ENCODE peak calls at places on chromosomes 16 and 17, in six cellular contexts. One of them, this sample, is unnamed.

GRCh38 chr17:36722121-36722902 is 120.9 kb downstream of the MRM1 start:
- DNase-seq in psoas muscle: peak; percentile 72
- DNase-seq in type B pancreatic cell: no peak
- DNase-seq in B cell: peak; percentile 78
- DNase-seq in natural killer cell: peak; percentile 67
- DNase-seq in upper lobe of right lung: peak; percentile 83
- DNase-seq in this sample: peak; percentile 53

GRCh38 chr17:1089915-1090314 is 89.9 kb downstream of the ABR start:
- DNase-seq in psoas muscle: no peak
- DNase-seq in type B pancreatic cell: no peak
- DNase-seq in B cell: no peak
- DNase-seq in natural killer cell: no peak
- DNase-seq in upper lobe of right lung: peak; percentile 88
- DNase-seq in this sample: no peak

GRCh38 chr17:13594310-13594709 is 7.4 kb downstream of the HS3ST3A1 start:
- DNase-seq in psoas muscle: no peak
- DNase-seq in type B pancreatic cell: no peak
- DNase-seq in B cell: no peak
- DNase-seq in natural killer cell: no peak
- DNase-seq in upper lobe of right lung: no peak
- DNase-seq in this sample: no peak

GRCh38 chr17:1312261-1312870 is 32.9 kb downstream of the TRARG1 start:
- DNase-seq in psoas muscle: peak; percentile 36
- DNase-seq in type B pancreatic cell: no peak
- DNase-seq in B cell: no peak
- DNase-seq in natural killer cell: no peak
- DNase-seq in upper lobe of right lung: no peak
- DNase-seq in this sample: no peak

GRCh38 chr16:49542391-49542891 is 168.8 kb downstream of the C16orf78 start:
- DNase-seq in psoas muscle: peak; percentile 93
- DNase-seq in type B pancreatic cell: no peak
- DNase-seq in B cell: no peak
- DNase-seq in natural killer cell: no peak
- DNase-seq in upper lobe of right lung: no peak
- DNase-seq in this sample: no peak

GRCh38 chr16:56012479-56012811 is 137.3 kb upstream of the CES5A start:
- DNase-seq in psoas muscle: no peak
- DNase-seq in type B pancreatic cell: no peak
- DNase-seq in B cell: no peak
- DNase-seq in natural killer cell: no peak
- DNase-seq in upper lobe of right lung: no peak
- DNase-seq in this sample: no peak

GRCh38 chr16:71924710-71925109 is 29.4 kb downstream of the IST1 start:
- DNase-seq in psoas muscle: no peak
- DNase-seq in type B pancreatic cell: no peak
- DNase-seq in B cell: no peak
- DNase-seq in natural killer cell: no peak
- DNase-seq in upper lobe of right lung: no peak
- DNase-seq in this sample: no peak

GRCh38 chr17:50280801-50281441 is 6.7 kb downstream of the TMEM92 start:
- DNase-seq in psoas muscle: peak; percentile 24
- DNase-seq in type B pancreatic cell: no peak
- DNase-seq in B cell: no peak
- DNase-seq in natural killer cell: no peak
- DNase-seq in upper lobe of right lung: no peak
- DNase-seq in this sample: no peak

GRCh38 chr16:10308305-10309193 is 77.3 kb upstream of the ATF7IP2 start:
- DNase-seq in psoas muscle: no peak
- DNase-seq in type B pancreatic cell: no peak
- DNase-seq in B cell: no peak
- DNase-seq in natural killer cell: no peak
- DNase-seq in upper lobe of right lung: no peak
- DNase-seq in this sample: no peak

GRCh38 chr16:76854234-76854633 is 336.8 kb upstream of the MON1B start:
- DNase-seq in psoas muscle: no peak
- DNase-seq in type B pancreatic cell: no peak
- DNase-seq in B cell: no peak
- DNase-seq in natural killer cell: no peak
- DNase-seq in upper lobe of right lung: no peak
- DNase-seq in this sample: no peak

GRCh38 chr17:48024149-48025039 is 13.2 kb downstream of the COPZ2 start:
- DNase-seq in psoas muscle: peak; percentile 72
- DNase-seq in type B pancreatic cell: no peak
- DNase-seq in B cell: peak; percentile 64
- DNase-seq in natural killer cell: no peak
- DNase-seq in upper lobe of right lung: peak; percentile 90
- DNase-seq in this sample: peak; percentile 24

GRCh38 chr17:35141681-35142466 is at the start of gene NLE1:
- DNase-seq in psoas muscle: peak; percentile 92
- DNase-seq in type B pancreatic cell: peak; percentile 89
- DNase-seq in B cell: peak; percentile 87
- DNase-seq in natural killer cell: peak; percentile 83
- DNase-seq in upper lobe of right lung: peak; percentile 92
- DNase-seq in this sample: peak; percentile 85

GRCh38 chr16:19680972-19681371 is 37.1 kb downstream of the KNOP1 start:
- DNase-seq in psoas muscle: peak; percentile 59
- DNase-seq in type B pancreatic cell: no peak
- DNase-seq in B cell: no peak
- DNase-seq in natural killer cell: no peak
- DNase-seq in upper lobe of right lung: no peak
- DNase-seq in this sample: no peak

GRCh38 chr17:72618018-72618509 is 474.4 kb downstream of the SLC39A11 start:
- DNase-seq in psoas muscle: no peak
- DNase-seq in type B pancreatic cell: no peak
- DNase-seq in B cell: no peak
- DNase-seq in natural killer cell: no peak
- DNase-seq in upper lobe of right lung: no peak
- DNase-seq in this sample: peak; percentile 22

GRCh38 chr16:86611517-86611840 is 33.1 kb downstream of the FOXL1 start:
- DNase-seq in psoas muscle: no peak
- DNase-seq in type B pancreatic cell: no peak
- DNase-seq in B cell: no peak
- DNase-seq in natural killer cell: no peak
- DNase-seq in upper lobe of right lung: no peak
- DNase-seq in this sample: no peak

GRCh38 chr16:72910371-72910770 is 137.6 kb downstream of the ZFHX3 start:
- DNase-seq in psoas muscle: no peak
- DNase-seq in type B pancreatic cell: no peak
- DNase-seq in B cell: no peak
- DNase-seq in natural killer cell: no peak
- DNase-seq in upper lobe of right lung: no peak
- DNase-seq in this sample: no peak

GRCh38 chr16:12532871-12533610 is 270.6 kb downstream of the CPPED1 start:
- DNase-seq in psoas muscle: no peak
- DNase-seq in type B pancreatic cell: no peak
- DNase-seq in B cell: no peak
- DNase-seq in natural killer cell: peak; percentile 41
- DNase-seq in upper lobe of right lung: no peak
- DNase-seq in this sample: peak; percentile 30

GRCh38 chr16:12587646-12588277 is 215.9 kb downstream of the CPPED1 start:
- DNase-seq in psoas muscle: no peak
- DNase-seq in type B pancreatic cell: no peak
- DNase-seq in B cell: no peak
- DNase-seq in natural killer cell: no peak
- DNase-seq in upper lobe of right lung: no peak
- DNase-seq in this sample: no peak

GRCh38 chr17:8997994-8998628 is 23.2 kb upstream of the NTN1 start:
- DNase-seq in psoas muscle: peak; percentile 64
- DNase-seq in type B pancreatic cell: no peak
- DNase-seq in B cell: peak; percentile 89
- DNase-seq in natural killer cell: peak; percentile 79
- DNase-seq in upper lobe of right lung: peak; percentile 81
- DNase-seq in this sample: peak; percentile 61

GRCh38 chr16:48076455-48077012 is 79.3 kb downstream of the ABCC12 start:
- DNase-seq in psoas muscle: no peak
- DNase-seq in type B pancreatic cell: no peak
- DNase-seq in B cell: no peak
- DNase-seq in natural killer cell: no peak
- DNase-seq in upper lobe of right lung: no peak
- DNase-seq in this sample: no peak

GRCh38 chr17:42287305-42288077 is 807 bp upstream of the STAT5A start:
- DNase-seq in psoas muscle: peak; percentile 73
- DNase-seq in type B pancreatic cell: peak; percentile 60
- DNase-seq in B cell: no peak
- DNase-seq in natural killer cell: peak; percentile 46
- DNase-seq in upper lobe of right lung: peak; percentile 80
- DNase-seq in this sample: peak; percentile 25

GRCh38 chr16:31043898-31044481 is 10.6 kb downstream of the STX4 start:
- DNase-seq in psoas muscle: no peak
- DNase-seq in type B pancreatic cell: no peak
- DNase-seq in B cell: no peak
- DNase-seq in natural killer cell: no peak
- DNase-seq in upper lobe of right lung: no peak
- DNase-seq in this sample: no peak

GRCh38 chr16:50270510-50271147 is 4.3 kb downstream of the ADCY7 start:
- DNase-seq in psoas muscle: peak; percentile 33
- DNase-seq in type B pancreatic cell: no peak
- DNase-seq in B cell: no peak
- DNase-seq in natural killer cell: no peak
- DNase-seq in upper lobe of right lung: peak; percentile 73
- DNase-seq in this sample: no peak

GRCh38 chr17:61352408-61352770 is 47.3 kb upstream of the TBX2 start:
- DNase-seq in psoas muscle: no peak
- DNase-seq in type B pancreatic cell: no peak
- DNase-seq in B cell: no peak
- DNase-seq in natural killer cell: no peak
- DNase-seq in upper lobe of right lung: no peak
- DNase-seq in this sample: no peak

GRCh38 chr16:57941016-57941656 is 29.8 kb downstream of the CNGB1 start:
- DNase-seq in psoas muscle: no peak
- DNase-seq in type B pancreatic cell: no peak
- DNase-seq in B cell: no peak
- DNase-seq in natural killer cell: no peak
- DNase-seq in upper lobe of right lung: peak; percentile 90
- DNase-seq in this sample: no peak

GRCh38 chr16:75653926-75654325 is 6.4 kb downstream of the TERF2IP start:
- DNase-seq in psoas muscle: no peak
- DNase-seq in type B pancreatic cell: no peak
- DNase-seq in B cell: no peak
- DNase-seq in natural killer cell: no peak
- DNase-seq in upper lobe of right lung: no peak
- DNase-seq in this sample: no peak

GRCh38 chr17:71383111-71383510 is 737.7 kb upstream of the SOX9 start:
- DNase-seq in psoas muscle: no peak
- DNase-seq in type B pancreatic cell: no peak
- DNase-seq in B cell: no peak
- DNase-seq in natural killer cell: no peak
- DNase-seq in upper lobe of right lung: no peak
- DNase-seq in this sample: no peak

GRCh38 chr17:1484060-1484535 is 8.4 kb downstream of the MYO1C start:
- DNase-seq in psoas muscle: no peak
- DNase-seq in type B pancreatic cell: no peak
- DNase-seq in B cell: no peak
- DNase-seq in natural killer cell: no peak
- DNase-seq in upper lobe of right lung: no peak
- DNase-seq in this sample: no peak

GRCh38 chr16:11748404-11749254 is 6.0 kb upstream of the TXNDC11 start:
- DNase-seq in psoas muscle: no peak
- DNase-seq in type B pancreatic cell: no peak
- DNase-seq in B cell: no peak
- DNase-seq in natural killer cell: no peak
- DNase-seq in upper lobe of right lung: no peak
- DNase-seq in this sample: no peak

GRCh38 chr16:2856061-2856670 is 1.8 kb downstream of the PRSS22 start:
- DNase-seq in psoas muscle: peak; percentile 39
- DNase-seq in type B pancreatic cell: no peak
- DNase-seq in B cell: no peak
- DNase-seq in natural killer cell: no peak
- DNase-seq in upper lobe of right lung: no peak
- DNase-seq in this sample: no peak
- TF ChIP-seq CTCF in psoas muscle: no peak
- TF ChIP-seq CTCF in type B pancreatic cell: no peak
- TF ChIP-seq CTCF in B cell: no peak
- TF ChIP-seq CTCF in natural killer cell: no peak
- TF ChIP-seq CTCF in upper lobe of right lung: no peak
- TF ChIP-seq CTCF in this sample: no peak

GRCh38 chr16:2428787-2429036 is 535 bp upstream of the CCNF start:
- DNase-seq in psoas muscle: no peak
- DNase-seq in type B pancreatic cell: no peak
- DNase-seq in B cell: no peak
- DNase-seq in natural killer cell: no peak
- DNase-seq in upper lobe of right lung: no peak
- DNase-seq in this sample: no peak
- TF ChIP-seq CTCF in psoas muscle: no peak
- TF ChIP-seq CTCF in type B pancreatic cell: no peak
- TF ChIP-seq CTCF in B cell: no peak
- TF ChIP-seq CTCF in natural killer cell: no peak
- TF ChIP-seq CTCF in upper lobe of right lung: no peak
- TF ChIP-seq CTCF in this sample: no peak

GRCh38 chr16:23801387-23801786 is 34.4 kb upstream of the PRKCB start:
- DNase-seq in psoas muscle: peak; percentile 63
- DNase-seq in type B pancreatic cell: peak; percentile 75
- DNase-seq in B cell: peak; percentile 79
- DNase-seq in natural killer cell: peak; percentile 78
- DNase-seq in upper lobe of right lung: peak; percentile 86
- DNase-seq in this sample: peak; percentile 61

GRCh38 chr16:23807028-23807427 is 28.8 kb upstream of the PRKCB start:
- DNase-seq in psoas muscle: peak; percentile 53
- DNase-seq in type B pancreatic cell: no peak
- DNase-seq in B cell: peak; percentile 82
- DNase-seq in natural killer cell: no peak
- DNase-seq in upper lobe of right lung: no peak
- DNase-seq in this sample: no peak

GRCh38 chr16:23803591-23804123 is 32.1 kb upstream of the PRKCB start:
- DNase-seq in psoas muscle: peak; percentile 46
- DNase-seq in type B pancreatic cell: no peak
- DNase-seq in B cell: peak; percentile 77
- DNase-seq in natural killer cell: peak; percentile 57
- DNase-seq in upper lobe of right lung: peak; percentile 73
- DNase-seq in this sample: peak; percentile 62
- TF ChIP-seq CTCF in psoas muscle: no peak
- TF ChIP-seq CTCF in type B pancreatic cell: peak; percentile 65
- TF ChIP-seq CTCF in B cell: peak; percentile 76
- TF ChIP-seq CTCF in natural killer cell: peak; percentile 77
- TF ChIP-seq CTCF in upper lobe of right lung: peak; percentile 54
- TF ChIP-seq CTCF in this sample: peak; percentile 77

GRCh38 chr16:5024632-5025031 is 9.1 kb downstream of the NAGPA start:
- DNase-seq in psoas muscle: no peak
- DNase-seq in type B pancreatic cell: no peak
- DNase-seq in B cell: no peak
- DNase-seq in natural killer cell: no peak
- DNase-seq in upper lobe of right lung: no peak
- DNase-seq in this sample: no peak

GRCh38 chr16:5027086-5027485 is 6.6 kb downstream of the NAGPA start:
- DNase-seq in psoas muscle: peak; percentile 45
- DNase-seq in type B pancreatic cell: no peak
- DNase-seq in B cell: peak; percentile 25
- DNase-seq in natural killer cell: no peak
- DNase-seq in upper lobe of right lung: no peak
- DNase-seq in this sample: no peak

GRCh38 chr16:5026664-5027063 is 7.1 kb downstream of the NAGPA start:
- DNase-seq in psoas muscle: no peak
- DNase-seq in type B pancreatic cell: no peak
- DNase-seq in B cell: peak; percentile 30
- DNase-seq in natural killer cell: no peak
- DNase-seq in upper lobe of right lung: no peak
- DNase-seq in this sample: no peak

GRCh38 chr16:5027575-5028235 is 6.0 kb downstream of the NAGPA start:
- DNase-seq in psoas muscle: peak; percentile 49
- DNase-seq in type B pancreatic cell: no peak
- DNase-seq in B cell: peak; percentile 23
- DNase-seq in natural killer cell: no peak
- DNase-seq in upper lobe of right lung: no peak
- DNase-seq in this sample: no peak

GRCh38 chr16:5025171-5025632 is 8.5 kb downstream of the NAGPA start:
- DNase-seq in psoas muscle: no peak
- DNase-seq in type B pancreatic cell: no peak
- DNase-seq in B cell: no peak
- DNase-seq in natural killer cell: no peak
- DNase-seq in upper lobe of right lung: no peak
- DNase-seq in this sample: no peak
- TF ChIP-seq CTCF in psoas muscle: peak; percentile 21
- TF ChIP-seq CTCF in type B pancreatic cell: peak; percentile 63
- TF ChIP-seq CTCF in B cell: no peak
- TF ChIP-seq CTCF in natural killer cell: no peak
- TF ChIP-seq CTCF in upper lobe of right lung: peak; percentile 13
- TF ChIP-seq CTCF in this sample: peak; percentile 3